ENCODE peak calls at places on chromosomes 12 and 14, in ten cellular contexts. C, F, Y, V, B, U, E, T, A and G are unnamed samples.
A peak's percentile ranks its signal among the peaks of the same experiment; 100 is the strongest.

GRCh38 chr14:39232554-39233415 is 930 bp upstream of the MIA2 start:
- DNase-seq in C (peak; percentile 77), F (no peak), Y (no peak), V (peak; percentile 34), B (peak; percentile 92), U (no peak), E (no peak), T (no peak), A (no peak), G (no peak)

GRCh38 chr14:22850944-22851790 is 14.8 kb downstream of the MMP14 start:
- DNase-seq in C (peak; percentile 94), F (peak; percentile 76), Y (no peak), V (peak; percentile 89), B (peak; percentile 97), U (no peak), E (peak; percentile 72), T (no peak), A (peak; percentile 88), G (no peak)

GRCh38 chr12:110247340-110248095 is 33.5 kb upstream of the ATP2A2 start:
- DNase-seq in C (no peak), F (peak; percentile 82), Y (no peak), V (no peak), B (no peak), U (no peak), E (peak; percentile 84), T (no peak), A (peak; percentile 35), G (no peak)

GRCh38 chr14:90491868-90492560 is 95.2 kb downstream of the CALM1 start:
- DNase-seq in C (no peak), F (no peak), Y (no peak), V (no peak), B (peak; percentile 16), U (no peak), E (no peak), T (no peak), A (no peak), G (no peak)

GRCh38 chr14:88013750-88014349 is 8.9 kb downstream of the GPR65 start:
- DNase-seq in C (peak; percentile 80), F (peak; percentile 67), Y (peak; percentile 83), V (peak; percentile 45), B (peak; percentile 87), U (no peak), E (peak; percentile 63), T (peak; percentile 39), A (peak; percentile 38), G (peak; percentile 32)

GRCh38 chr12:114945351-114945750 is 261.4 kb upstream of the TBX3 start:
- DNase-seq in C (no peak), F (no peak), Y (no peak), V (peak; percentile 46), B (peak; percentile 63), U (no peak), E (no peak), T (no peak), A (no peak), G (no peak)

GRCh38 chr12:13941258-13942249 is 39.8 kb downstream of the GRIN2B start:
- DNase-seq in C (peak; percentile 17), F (no peak), Y (peak; percentile 85), V (peak; percentile 11), B (peak; percentile 48), U (peak; percentile 64), E (peak; percentile 78), T (no peak), A (no peak), G (peak; percentile 80)

GRCh38 chr12:33531261-33531660 is 91.6 kb upstream of the SYT10 start:
- DNase-seq in C (no peak), F (no peak), Y (no peak), V (no peak), B (no peak), U (no peak), E (no peak), T (no peak), A (no peak), G (no peak)

DNA sequence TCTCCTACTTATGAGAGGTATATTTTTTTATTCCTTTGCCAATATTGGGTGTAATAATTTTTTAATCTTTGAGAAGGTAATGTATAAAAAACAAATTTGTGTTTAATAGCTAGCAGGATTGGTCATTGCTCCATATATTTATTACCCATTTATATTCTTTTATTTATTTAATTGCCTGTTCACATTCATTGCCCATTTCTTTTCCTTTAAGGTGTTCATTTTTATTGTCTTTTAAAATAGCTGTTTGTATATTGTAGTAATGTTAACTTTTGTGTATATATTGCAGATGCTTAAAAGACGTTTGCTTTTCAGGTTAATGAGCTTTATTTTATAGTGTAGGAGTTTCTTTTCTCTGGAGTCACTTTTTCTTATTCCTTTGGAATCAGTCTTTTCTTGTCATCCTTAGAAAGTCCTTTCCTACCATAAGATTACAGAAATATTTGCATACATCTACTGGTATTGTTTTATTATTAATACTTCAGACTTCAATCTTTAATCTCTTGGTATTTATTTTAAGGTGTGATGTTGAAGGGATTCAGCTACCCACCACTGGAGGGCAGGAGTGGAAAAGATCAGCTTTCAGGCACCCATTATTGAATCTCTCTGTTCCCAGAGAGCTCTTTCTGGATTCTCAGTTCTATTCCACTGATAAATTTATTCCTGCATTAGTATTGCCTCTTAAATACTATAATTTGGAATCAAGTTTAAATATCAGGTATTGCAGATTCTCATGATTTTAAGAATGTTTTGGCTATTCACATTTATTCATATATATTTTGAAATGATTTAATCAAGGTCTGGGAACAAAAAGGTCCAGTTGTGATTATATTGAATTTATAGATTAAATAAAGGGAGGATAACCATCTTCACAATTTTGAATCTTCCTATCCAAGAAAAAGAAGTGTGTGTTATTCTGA is 17.3 kb downstream of the PPM1A start:
- DNase-seq in C (peak; percentile 30), F (no peak), Y (peak; percentile 18), V (no peak), B (peak; percentile 47), U (no peak), E (no peak), T (peak; percentile 27), A (no peak), G (no peak)
- TF ChIP-seq CTCF in C (peak; percentile 72), F (no peak), Y (peak; percentile 57), V (peak; percentile 33), B (peak; percentile 63), U (no peak), E (peak; percentile 35), T (peak; percentile 75), A (peak; percentile 47), G (peak; percentile 41)

DNA sequence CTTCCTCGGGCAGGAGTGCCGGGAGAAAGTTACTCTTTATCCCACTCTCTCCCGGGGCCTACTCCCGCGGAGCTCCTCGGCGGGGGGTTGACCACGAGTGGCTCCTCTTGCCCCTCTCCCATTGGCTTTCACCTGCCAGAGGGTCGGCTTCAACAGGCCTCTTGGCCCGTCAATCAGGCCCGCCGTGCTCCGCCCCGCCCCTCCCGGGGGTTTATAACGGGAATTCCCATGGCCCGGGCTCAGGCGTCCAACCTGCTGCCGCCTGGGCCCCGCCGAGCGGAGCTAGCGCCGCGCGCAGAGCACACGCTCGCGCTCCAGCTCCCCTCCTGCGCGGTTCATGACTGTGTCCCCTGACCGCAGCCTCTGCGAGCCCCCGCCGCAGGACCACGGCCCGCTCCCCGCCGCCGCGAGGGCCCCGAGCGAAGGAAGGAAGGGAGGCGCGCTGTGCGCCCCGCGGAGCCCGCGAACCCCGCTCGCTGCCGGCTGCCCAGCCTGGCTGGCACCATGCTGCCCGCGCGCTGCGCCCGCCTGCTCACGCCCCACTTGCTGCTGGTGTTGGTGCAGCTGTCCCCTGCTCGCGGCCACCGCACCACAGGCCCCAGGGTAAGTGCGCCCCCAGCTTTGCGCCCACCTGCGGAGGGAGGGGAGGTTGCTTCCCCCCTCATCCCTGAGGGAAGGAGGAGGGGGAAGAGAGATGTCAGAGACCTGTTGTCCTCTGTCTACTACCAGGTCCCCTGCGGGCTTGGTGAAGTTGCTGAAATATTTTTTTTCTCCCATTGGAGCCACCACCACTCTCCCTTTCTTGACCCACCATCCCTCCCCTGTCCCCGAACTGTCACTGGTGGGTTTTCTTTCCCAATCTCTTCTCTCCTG is at the start of gene SMOC1:
- DNase-seq in C (peak; percentile 46), F (no peak), Y (peak; percentile 95), V (peak; percentile 52), B (peak; percentile 34), U (peak; percentile 31), E (peak; percentile 65), T (no peak), A (peak; percentile 66), G (no peak)
- H3K4me3 ChIP-seq in C (peak within 1 kb of the TSS; percentile 60), F (peak within 1 kb of the TSS; percentile 37), Y (peak within 1 kb of the TSS; percentile 94), V (peak within 1 kb of the TSS; percentile 46), B (peak within 1 kb of the TSS; percentile 70), U (peak within 1 kb of the TSS; percentile 81), E (no peak within 1 kb of the TSS), T (no peak within 1 kb of the TSS), A (peak within 1 kb of the TSS; percentile 75), G (no peak within 1 kb of the TSS)

DNA sequence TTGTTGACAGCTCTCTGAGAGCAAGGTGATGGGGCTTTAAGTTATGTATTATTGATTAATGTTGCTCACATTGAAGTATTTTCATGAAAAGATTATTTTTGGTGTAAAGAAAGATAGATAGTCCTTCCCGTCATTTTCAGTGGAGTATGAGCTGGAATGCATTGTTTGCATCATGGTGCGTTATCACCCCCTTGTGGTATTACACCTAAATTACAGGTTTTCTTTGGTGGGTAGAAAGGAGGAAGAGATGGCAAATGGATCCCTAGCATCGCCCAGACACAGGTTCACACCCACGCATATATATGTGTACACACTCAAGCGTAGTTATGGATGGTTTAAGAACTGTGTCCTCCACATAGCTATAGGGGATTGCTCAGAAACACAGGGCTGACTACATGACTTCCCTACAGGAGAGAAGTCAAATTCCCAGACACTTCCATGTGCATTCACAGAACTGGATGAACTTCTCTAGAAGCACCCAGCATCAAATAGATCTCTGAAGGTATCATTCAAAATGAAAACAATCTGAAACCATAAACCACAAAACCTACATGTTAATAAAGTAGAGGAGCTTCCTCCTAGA is 14.4 kb upstream of the SERPINA10 start:
- DNase-seq in C (no peak), F (no peak), Y (peak; percentile 20), V (no peak), B (no peak), U (no peak), E (no peak), T (no peak), A (no peak), G (peak; percentile 1)
- TF ChIP-seq CTCF in C (peak; percentile 46), F (no peak), Y (peak; percentile 64), V (peak; percentile 25), B (no peak), U (no peak), E (no peak), T (no peak), A (no peak), G (peak; percentile 66)

GRCh38 chr14:99941211-99941610 is 124.0 kb upstream of the EVL start:
- DNase-seq in C (no peak), F (no peak), Y (no peak), V (no peak), B (no peak), U (no peak), E (no peak), T (no peak), A (no peak), G (no peak)

GRCh38 chr14:99946652-99947489 is 118.4 kb upstream of the EVL start:
- DNase-seq in C (no peak), F (no peak), Y (peak; percentile 64), V (no peak), B (peak; percentile 18), U (no peak), E (peak; percentile 35), T (peak; percentile 59), A (no peak), G (no peak)

GRCh38 chr14:99945732-99946651 is 119.2 kb upstream of the EVL start:
- DNase-seq in C (no peak), F (no peak), Y (no peak), V (no peak), B (no peak), U (no peak), E (no peak), T (no peak), A (no peak), G (no peak)

GRCh38 chr14:99944241-99944651 is 121.0 kb upstream of the EVL start:
- DNase-seq in C (no peak), F (no peak), Y (no peak), V (no peak), B (no peak), U (no peak), E (peak; percentile 16), T (no peak), A (no peak), G (no peak)

GRCh38 chr14:99943620-99944019 is 121.6 kb upstream of the EVL start:
- DNase-seq in C (no peak), F (no peak), Y (no peak), V (no peak), B (no peak), U (no peak), E (no peak), T (no peak), A (no peak), G (no peak)
- H3K4me3 ChIP-seq in C (no peak overlapping the region), F (no peak overlapping the region), Y (no peak overlapping the region), V (no peak overlapping the region), B (no peak overlapping the region), U (no peak overlapping the region), E (no peak overlapping the region), T (no peak overlapping the region), A (no peak overlapping the region), G (no peak overlapping the region)